ENCODE peak calls at places on chromosomes 5 and 9, in seven cellular contexts. J is HTR-8/SVneo, P is NCI-H1105 treated with DMSO at 0.1 percent for 48 hours, T is KG1, Z is HFFc6, B is activated T-cell treated with anti-CD3 and anti-CD28 coated beads for 1 hour, G is T-helper 17 cell. S is an unnamed sample.

GRCh38 chr9:72365525-72366256 is 683 bp upstream of the ZFAND5 start:
- DNase-seq in T (peak), Z (peak), G (peak), B (peak), P (peak), J (peak), S (peak)

GRCh38 chr5:11181940-11182339 is 420.9 kb upstream of the DAP start:
- DNase-seq in G (no peak), B (no peak), T (no peak), J (no peak), Z (no peak), P (no peak), S (no peak)

GRCh38 chr5:143495823-143496275 is 92.4 kb upstream of the NR3C1 start:
- DNase-seq in B (no peak), G (no peak), J (no peak), Z (peak), T (no peak), P (peak), S (peak)

GRCh38 chr9:71685394-71685793 is 82.9 kb downstream of the CEMIP2 start:
- DNase-seq in P (no peak), J (no peak), B (no peak), Z (no peak), T (peak), G (no peak), S (no peak)

GRCh38 chr5:89037090-89037489 is 154.1 kb upstream of the MEF2C start:
- DNase-seq in J (no peak), T (no peak), Z (peak), B (no peak), P (no peak), G (no peak), S (no peak)

GRCh38 chr9:98488578-98489312 is 220.0 kb downstream of the GABBR2 start:
- DNase-seq in G (no peak), T (no peak), Z (peak), P (no peak), B (no peak), J (peak), S (no peak)

GRCh38 chr9:72268961-72269360 is 96.0 kb downstream of the ZFAND5 start:
- DNase-seq in P (no peak), J (no peak), Z (no peak), T (no peak), B (no peak), G (no peak), S (no peak)

GRCh38 chr5:135072357-135073247 is 38.6 kb upstream of the PITX1 start:
- DNase-seq in Z (no peak), J (no peak), G (no peak), T (no peak), P (no peak), B (no peak), S (no peak)

GRCh38 chr5:156934450-156935211 is 28.4 kb downstream of the TIMD4 start:
- DNase-seq in J (no peak), Z (no peak), G (no peak), T (no peak), B (peak), P (no peak), S (peak)

GRCh38 chr5:2746642-2747041 is 4.8 kb downstream of the IRX2 start:
- DNase-seq in P (peak), J (no peak), G (no peak), Z (peak), B (no peak), T (no peak), S (no peak)

GRCh38 chr5:76041863-76042262 is 41.3 kb upstream of the SV2C start:
- DNase-seq in Z (no peak), P (no peak), G (no peak), T (no peak), J (peak), B (no peak), S (no peak)

GRCh38 chr9:91071185-91071990 is 269.8 kb downstream of the SYK start:
- DNase-seq in T (no peak), P (no peak), Z (peak), J (peak), B (no peak), G (no peak), S (no peak)

GRCh38 chr5:20536339-20536738 is 548.3 kb upstream of the CDH18 start:
- DNase-seq in G (no peak), B (no peak), Z (no peak), P (no peak), J (no peak), T (peak), S (no peak)

GRCh38 chr9:121353246-121353975 is 16.6 kb downstream of the STOM start:
- DNase-seq in P (no peak), B (no peak), J (no peak), G (no peak), T (no peak), Z (no peak), S (no peak)

GRCh38 chr5:106640511-106640910 is 1030.2 kb downstream of the EFNA5 start:
- DNase-seq in G (no peak), Z (no peak), J (no peak), B (no peak), P (no peak), T (no peak), S (no peak)

GRCh38 chr5:75656311-75657003 is 45.2 kb downstream of the ANKDD1B start:
- DNase-seq in G (no peak), P (peak), B (no peak), J (peak), Z (peak), T (no peak), S (peak)

GRCh38 chr9:113631811-113632665 is 168.5 kb downstream of the RGS3 start:
- DNase-seq in B (no peak), P (no peak), J (no peak), G (no peak), T (no peak), Z (peak), S (no peak)

GRCh38 chr5:120538644-120539043 is 74.5 kb downstream of the PRR16 start:
- DNase-seq in B (no peak), P (no peak), T (no peak), J (no peak), G (no peak), Z (peak), S (no peak)

GRCh38 chr5:141547488-141547887 is 58.6 kb downstream of the PCDHGC5 start:
- DNase-seq in G (no peak), P (no peak), B (no peak), Z (peak), J (no peak), T (no peak), S (no peak)